ENCODE peak calls at places on chromosome 13, in ten cellular contexts. W is CD8-positive, alpha-beta memory T cell; F is HT1080; D is RCC 7860; P is stimulated activated CD4-positive, alpha-beta T cell treated with anti-CD3 and anti-CD28 coated beads, Interleukin-4, amount 100 ng/mL, for 48 hours; M is CD4-positive, CD25-positive, alpha-beta regulatory T cell; X is stimulated activated CD8-positive, alpha-beta memory T cell treated with anti-CD3 and anti-CD28 coated beads, Interleukin-2, amount 100 ng/mL, for 1 hour; U is tibial nerve; N is central memory CD4-positive, alpha-beta T cell; T is stimulated activated effector memory CD8-positive, alpha-beta T cell treated with anti-CD3 and anti-CD28 coated beads, Interleukin-12 subunit alpha, Interleukin-12 subunit beta, amount 100 ng/mL, for 72 hours. A is an unnamed sample.

GRCh38 chr13:113178896-113179167 is 20.4 kb downstream of the PROZ start:
- DNase-seq in W (no peak), F (no peak), D (no peak), P (no peak), M (no peak), X (no peak), U (no peak), N (no peak), T (no peak), A (no peak)

GRCh38 chr13:75762066-75762937 is 126.2 kb downstream of the LMO7 start:
- DNase-seq in W (no peak), F (no peak), D (no peak), P (no peak), M (peak; percentile 3), X (no peak), U (no peak), N (peak; percentile 35), T (no peak), A (no peak)

GRCh38 chr13:101523732-101524131 is 71.3 kb downstream of the ITGBL1 start:
- DNase-seq in W (no peak), F (peak; percentile 96), D (peak; percentile 57), P (no peak), M (no peak), X (no peak), U (no peak), N (no peak), T (no peak), A (no peak)

GRCh38 chr13:34257980-34258379 is 440.0 kb downstream of the RFC3 start:
- DNase-seq in W (no peak), F (no peak), D (no peak), P (no peak), M (no peak), X (no peak), U (no peak), N (no peak), T (no peak), A (no peak)

GRCh38 chr13:37492741-37493514 is 105.6 kb downstream of the POSTN start:
- DNase-seq in W (no peak), F (peak; percentile 63), D (peak; percentile 76), P (no peak), M (no peak), X (no peak), U (no peak), N (no peak), T (no peak), A (no peak)

GRCh38 chr13:112981361-112981905 is 12.4 kb downstream of the MCF2L start:
- DNase-seq in W (no peak), F (no peak), D (no peak), P (no peak), M (no peak), X (no peak), U (no peak), N (no peak), T (no peak), A (no peak)

GRCh38 chr13:92407858-92408257 is 818.7 kb upstream of the GPC6 start:
- DNase-seq in W (no peak), F (no peak), D (no peak), P (no peak), M (no peak), X (no peak), U (no peak), N (no peak), T (no peak), A (no peak)

GRCh38 chr13:98284677-98285076 is 107.6 kb upstream of the RNF113B start:
- DNase-seq in W (no peak), F (no peak), D (no peak), P (no peak), M (no peak), X (no peak), U (no peak), N (no peak), T (no peak), A (no peak)

GRCh38 chr13:30908416-30908980 is 2.4 kb downstream of the MEDAG start:
- DNase-seq in W (no peak), F (no peak), D (no peak), P (no peak), M (no peak), X (no peak), U (no peak), N (no peak), T (no peak), A (no peak)

GRCh38 chr13:98032168-98032567 is 78.7 kb downstream of the IPO5 start:
- DNase-seq in W (no peak), F (no peak), D (no peak), P (no peak), M (no peak), X (no peak), U (no peak), N (no peak), T (no peak), A (no peak)

A was measured in progenitor cell of endocrine pancreas.